ENCODE peak calls at places on chromosomes 16 and 17, in nine cellular contexts. M, L, Z, T, I, X, W, O and Y are unnamed samples.

GRCh38 chr16:50697881-50698767 is 4.7 kb downstream of the NOD2 start:
- DNase-seq in M (no peak), L (peak), Z (no peak), T (peak), I (peak), X (peak), W (peak), O (peak), Y (peak)

GRCh38 chr17:76872221-76872873 is 4.1 kb downstream of the MGAT5B start:
- DNase-seq in M (no peak), L (no peak), Z (no peak), T (peak), I (peak), X (peak), W (peak), O (peak), Y (no peak)

GRCh38 chr17:76270127-76270592 is 5.0 kb downstream of the UBALD2 start:
- DNase-seq in M (no peak), L (no peak), Z (no peak), T (no peak), I (no peak), X (no peak), W (no peak), O (no peak), Y (no peak)

GRCh38 chr17:73933164-73933766 is 270.2 kb upstream of the RPL38 start:
- DNase-seq in M (no peak), L (no peak), Z (no peak), T (no peak), I (no peak), X (no peak), W (no peak), O (no peak), Y (no peak)

GRCh38 chr17:27674335-27674734 is 43.3 kb downstream of the LGALS9 start:
- DNase-seq in M (no peak), L (no peak), Z (no peak), T (no peak), I (no peak), X (no peak), W (no peak), O (no peak), Y (no peak)

GRCh38 chr17:15307686-15308085 is 33.7 kb downstream of the TEKT3 start:
- DNase-seq in M (no peak), L (no peak), Z (no peak), T (peak), I (peak), X (no peak), W (no peak), O (peak), Y (no peak)

GRCh38 chr17:72931163-72931562 is 161.3 kb downstream of the SLC39A11 start:
- DNase-seq in M (peak), L (no peak), Z (peak), T (no peak), I (no peak), X (no peak), W (no peak), O (no peak), Y (no peak)

GRCh38 chr16:68370221-68370920 is 59.6 kb downstream of the PRMT7 start:
- DNase-seq in M (no peak), L (no peak), Z (no peak), T (no peak), I (no peak), X (no peak), W (no peak), O (no peak), Y (no peak)

GRCh38 chr17:73215414-73215813 is 22.6 kb downstream of the COG1 start:
- DNase-seq in M (no peak), L (no peak), Z (no peak), T (no peak), I (no peak), X (no peak), W (no peak), O (no peak), Y (no peak)

GRCh38 chr16:74774223-74775139 is at the start of gene FA2H:
- DNase-seq in M (peak), L (peak), Z (no peak), T (peak), I (peak), X (no peak), W (no peak), O (no peak), Y (peak)

GRCh38 chr17:19407601-19408380 is 3.2 kb upstream of the RNF112 start:
- DNase-seq in M (no peak), L (no peak), Z (no peak), T (no peak), I (no peak), X (no peak), W (no peak), O (no peak), Y (no peak)

GRCh38 chr17:1188812-1189211 is 9.0 kb upstream of the ABR start:
- DNase-seq in M (peak), L (peak), Z (no peak), T (peak), I (peak), X (peak), W (no peak), O (peak), Y (no peak)

GRCh38 chr16:28298511-28298878 is 6.2 kb downstream of the SBK1 start:
- DNase-seq in M (no peak), L (peak), Z (no peak), T (no peak), I (no peak), X (no peak), W (no peak), O (no peak), Y (no peak)

GRCh38 chr16:11386791-11387546 is 41.7 kb downstream of the RMI2 start:
- DNase-seq in M (no peak), L (no peak), Z (no peak), T (no peak), I (no peak), X (peak), W (no peak), O (no peak), Y (no peak)
- TF ChIP-seq CTCF in M (no peak), L (no peak), Z (peak), T (peak), I (no peak), X (peak), W (peak), O (peak), Y (no peak)

DNA sequence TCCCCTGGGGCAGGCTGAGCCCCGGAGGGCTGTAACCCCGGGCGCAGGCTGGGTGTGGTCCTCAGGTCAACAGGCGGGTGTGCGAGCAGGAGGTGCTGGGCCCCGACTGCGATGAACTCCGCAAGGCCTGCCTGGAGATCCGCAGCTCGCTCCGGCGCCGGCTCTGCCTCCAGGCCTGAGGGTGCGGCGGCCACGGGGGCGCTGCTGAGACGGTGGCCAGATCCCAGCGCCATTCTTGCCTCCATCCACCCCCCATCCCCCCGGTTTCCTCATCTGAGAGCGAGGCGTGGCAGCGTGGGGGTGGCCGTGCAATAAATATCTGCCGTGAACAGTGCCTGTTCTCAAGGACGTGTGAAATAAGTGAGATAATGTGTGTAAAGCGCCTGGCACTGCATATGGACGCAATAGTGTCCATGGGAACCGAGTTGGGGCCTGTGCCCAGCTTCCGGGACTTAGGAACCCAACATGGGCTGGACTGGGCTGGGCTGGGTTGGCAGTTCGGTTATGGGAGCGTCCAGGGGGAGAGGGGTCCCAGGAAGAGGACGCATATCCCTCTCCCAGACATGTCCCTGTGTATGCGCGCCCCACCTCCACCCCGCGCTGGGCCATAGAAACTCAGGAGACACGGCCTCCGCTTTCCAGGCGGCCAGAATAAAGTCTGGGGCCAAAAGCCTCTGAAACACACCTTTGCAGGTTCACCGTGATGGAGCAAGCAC is 15.0 kb downstream of the ZNF213 start:
- DNase-seq in M (peak), L (peak), Z (no peak), T (peak), I (peak), X (peak), W (no peak), O (peak), Y (peak)
- TF ChIP-seq CTCF in M (peak), L (no peak), Z (peak), T (peak), I (peak), X (peak), W (peak), O (no peak), Y (no peak)

GRCh38 chr16:22425847-22426246 is 51.4 kb upstream of the CDR2 start:
- DNase-seq in M (no peak), L (no peak), Z (no peak), T (no peak), I (no peak), X (no peak), W (no peak), O (no peak), Y (no peak)
- TF ChIP-seq CTCF in M (no peak), L (no peak), Z (no peak), T (no peak), I (no peak), X (no peak), W (no peak), O (no peak), Y (no peak)

GRCh38 chr17:3723556-3724372 is at the start of gene HASPIN:
- DNase-seq in M (peak), L (peak), Z (peak), T (peak), I (peak), X (peak), W (peak), O (peak), Y (peak)
- TF ChIP-seq CTCF in M (peak), L (no peak), Z (peak), T (peak), I (peak), X (peak), W (peak), O (peak), Y (no peak)

GRCh38 chr16:17076818-17077498 is 393.8 kb downstream of the XYLT1 start:
- DNase-seq in M (no peak), L (no peak), Z (no peak), T (no peak), I (no peak), X (no peak), W (no peak), O (no peak), Y (no peak)

GRCh38 chr16:17076121-17076757 is 394.5 kb downstream of the XYLT1 start:
- DNase-seq in M (no peak), L (no peak), Z (peak), T (no peak), I (no peak), X (no peak), W (no peak), O (no peak), Y (no peak)

GRCh38 chr16:17080105-17080504 is 390.7 kb downstream of the XYLT1 start:
- DNase-seq in M (no peak), L (no peak), Z (no peak), T (no peak), I (no peak), X (no peak), W (no peak), O (no peak), Y (no peak)

GRCh38 chr16:17082126-17082882 is 388.5 kb downstream of the XYLT1 start:
- DNase-seq in M (no peak), L (no peak), Z (no peak), T (no peak), I (no peak), X (no peak), W (no peak), O (no peak), Y (no peak)

GRCh38 chr16:17078950-17079631 is 391.7 kb downstream of the XYLT1 start:
- DNase-seq in M (no peak), L (no peak), Z (no peak), T (no peak), I (no peak), X (no peak), W (no peak), O (no peak), Y (no peak)
- TF ChIP-seq CTCF in M (no peak), L (no peak), Z (no peak), T (no peak), I (no peak), X (no peak), W (no peak), O (no peak), Y (no peak)

DNA sequence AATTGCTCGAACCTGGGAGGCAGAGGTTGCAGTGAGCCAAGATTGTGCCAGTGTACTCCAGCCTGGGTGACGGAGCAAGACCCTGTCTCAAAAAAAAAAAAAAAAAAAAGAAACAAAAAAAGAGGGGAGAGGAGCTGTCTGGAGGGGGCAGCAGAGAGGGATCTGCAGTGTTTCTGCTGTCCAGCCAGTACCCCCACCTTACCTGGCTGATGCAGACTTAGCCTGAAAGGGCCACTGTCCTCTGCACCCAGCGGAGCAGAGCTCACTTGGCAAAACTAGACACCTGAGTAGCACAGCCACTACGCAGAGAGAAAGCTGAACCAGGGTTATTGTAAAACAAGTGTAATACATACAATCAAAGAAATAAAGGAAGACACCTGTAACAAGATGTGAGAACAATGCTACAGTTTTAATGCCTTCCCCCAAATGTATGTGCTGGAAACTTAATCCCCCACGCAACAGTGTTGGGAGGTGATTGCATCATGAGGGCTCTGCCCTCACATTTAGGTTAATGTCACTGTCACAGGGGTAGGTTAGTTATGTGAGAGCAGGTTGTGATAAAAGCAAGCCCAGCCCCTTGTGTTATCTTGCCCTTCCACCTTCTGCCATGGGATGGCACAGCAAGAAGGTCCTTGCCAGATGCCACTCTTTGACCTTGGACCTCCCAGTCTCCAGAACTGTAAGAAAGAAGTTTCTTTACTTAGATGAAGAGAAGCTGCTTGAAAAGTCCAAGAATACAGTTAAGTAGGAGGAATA is 211.2 kb downstream of the RPTOR start:
- DNase-seq in M (no peak), L (no peak), Z (no peak), T (no peak), I (no peak), X (no peak), W (no peak), O (no peak), Y (no peak)
- TF ChIP-seq CTCF in M (no peak), L (no peak), Z (peak), T (peak), I (no peak), X (peak), W (peak), O (peak), Y (no peak)

DNA sequence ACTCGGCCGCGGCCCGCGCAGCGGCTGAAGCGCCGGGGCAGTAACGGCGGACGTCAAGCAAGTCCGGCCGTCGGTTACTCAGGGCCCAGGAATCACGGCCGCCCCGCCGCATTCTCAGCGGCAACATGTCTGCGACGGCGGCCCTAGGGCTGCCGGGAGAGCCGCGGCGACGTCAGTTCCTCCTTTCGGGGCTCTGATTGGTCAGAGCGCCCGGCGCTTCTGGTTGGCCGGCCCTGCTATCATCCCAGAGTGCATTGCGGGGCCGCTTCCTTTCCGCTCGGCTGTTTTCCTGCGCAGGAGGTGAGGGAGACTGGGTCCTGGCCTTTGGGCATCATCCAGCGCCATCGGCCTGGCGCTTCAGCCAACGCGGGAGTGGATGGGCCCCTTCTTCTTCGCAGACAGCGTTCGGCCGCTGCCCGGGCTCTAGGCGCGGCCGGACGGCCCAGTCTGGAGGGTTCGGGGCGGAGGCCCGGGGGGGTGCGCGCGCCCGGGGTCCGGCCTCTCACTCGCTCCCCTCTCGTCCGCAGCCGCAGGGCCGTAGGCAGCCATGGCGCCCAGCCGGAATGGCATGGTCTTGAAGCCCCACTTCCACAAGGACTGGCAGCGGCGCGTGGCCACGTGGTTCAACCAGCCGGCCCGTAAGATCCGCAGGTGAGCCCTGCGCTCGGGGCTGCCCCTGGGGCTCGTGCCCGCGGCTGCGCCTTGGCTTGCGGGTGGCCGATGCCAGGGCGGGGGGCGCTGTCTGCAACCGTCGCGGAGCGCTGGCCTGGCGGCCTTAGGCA is at the start of gene RPL13:
- DNase-seq in M (peak), L (peak), Z (peak), T (peak), I (peak), X (peak), W (peak), O (peak), Y (peak)
- TF ChIP-seq CTCF in M (peak), L (no peak), Z (no peak), T (no peak), I (no peak), X (no peak), W (no peak), O (no peak), Y (no peak)